ENCODE peak calls at places on chromosomes 7 and 10, in eight cellular contexts. One of them, this sample, is unnamed.

GRCh38 chr7:2063562-2064360 is 169.0 kb downstream of the MAD1L1 start:
- DNase-seq in naive thymus-derived CD4-positive, alpha-beta T cell: no peak
- DNase-seq in GM06990: no peak
- DNase-seq in heart left ventricle: peak; percentile 57
- DNase-seq in caudate nucleus: no peak
- DNase-seq in CD4-positive, alpha-beta T cell: no peak
- DNase-seq in neural crest cell: peak; percentile 12
- DNase-seq in stimulated activated CD4-positive, alpha-beta T cell treated with anti-CD3 and anti-CD28 coated beads, Interleukin-15, amount 100 ng/mL, for 24 hours: no peak
- DNase-seq in this sample: no peak

GRCh38 chr10:22715290-22715625 is 880 bp upstream of the PIP4K2A start:
- DNase-seq in heart left ventricle: no peak
- DNase-seq in caudate nucleus: no peak
- DNase-seq in neural crest cell: no peak
- DNase-seq in CD4-positive, alpha-beta T cell: no peak
- DNase-seq in naive thymus-derived CD4-positive, alpha-beta T cell: no peak
- DNase-seq in stimulated activated CD4-positive, alpha-beta T cell treated with anti-CD3 and anti-CD28 coated beads, Interleukin-15, amount 100 ng/mL, for 24 hours: no peak
- DNase-seq in GM06990: no peak
- DNase-seq in this sample: no peak

GRCh38 chr7:19772323-19772722 is 1.1 kb downstream of the TMEM196 start:
- DNase-seq in naive thymus-derived CD4-positive, alpha-beta T cell: no peak
- DNase-seq in caudate nucleus: no peak
- DNase-seq in heart left ventricle: no peak
- DNase-seq in stimulated activated CD4-positive, alpha-beta T cell treated with anti-CD3 and anti-CD28 coated beads, Interleukin-15, amount 100 ng/mL, for 24 hours: no peak
- DNase-seq in neural crest cell: peak; percentile 5
- DNase-seq in GM06990: no peak
- DNase-seq in CD4-positive, alpha-beta T cell: no peak
- DNase-seq in this sample: no peak

GRCh38 chr7:18974803-18975202 is 142.6 kb downstream of the TWIST1 start:
- DNase-seq in stimulated activated CD4-positive, alpha-beta T cell treated with anti-CD3 and anti-CD28 coated beads, Interleukin-15, amount 100 ng/mL, for 24 hours: no peak
- DNase-seq in heart left ventricle: no peak
- DNase-seq in naive thymus-derived CD4-positive, alpha-beta T cell: no peak
- DNase-seq in CD4-positive, alpha-beta T cell: no peak
- DNase-seq in caudate nucleus: no peak
- DNase-seq in GM06990: no peak
- DNase-seq in neural crest cell: no peak
- DNase-seq in this sample: no peak

GRCh38 chr10:75762436-75762802 is 331.0 kb downstream of the LRMDA start:
- DNase-seq in heart left ventricle: no peak
- DNase-seq in GM06990: no peak
- DNase-seq in naive thymus-derived CD4-positive, alpha-beta T cell: no peak
- DNase-seq in stimulated activated CD4-positive, alpha-beta T cell treated with anti-CD3 and anti-CD28 coated beads, Interleukin-15, amount 100 ng/mL, for 24 hours: no peak
- DNase-seq in caudate nucleus: no peak
- DNase-seq in CD4-positive, alpha-beta T cell: no peak
- DNase-seq in neural crest cell: no peak
- DNase-seq in this sample: no peak

GRCh38 chr7:149005427-149006344 is 22.6 kb downstream of the PDIA4 start:
- DNase-seq in heart left ventricle: peak; percentile 90
- DNase-seq in GM06990: peak; percentile 43
- DNase-seq in neural crest cell: peak; percentile 76
- DNase-seq in naive thymus-derived CD4-positive, alpha-beta T cell: peak; percentile 57
- DNase-seq in CD4-positive, alpha-beta T cell: peak; percentile 81
- DNase-seq in stimulated activated CD4-positive, alpha-beta T cell treated with anti-CD3 and anti-CD28 coated beads, Interleukin-15, amount 100 ng/mL, for 24 hours: peak; percentile 88
- DNase-seq in caudate nucleus: peak; percentile 11
- DNase-seq in this sample: peak; percentile 85

GRCh38 chr10:104038958-104039752 is 46.5 kb downstream of the COL17A1 start:
- DNase-seq in heart left ventricle: no peak
- DNase-seq in neural crest cell: no peak
- DNase-seq in caudate nucleus: no peak
- DNase-seq in CD4-positive, alpha-beta T cell: no peak
- DNase-seq in stimulated activated CD4-positive, alpha-beta T cell treated with anti-CD3 and anti-CD28 coated beads, Interleukin-15, amount 100 ng/mL, for 24 hours: no peak
- DNase-seq in GM06990: no peak
- DNase-seq in naive thymus-derived CD4-positive, alpha-beta T cell: no peak
- DNase-seq in this sample: no peak

GRCh38 chr7:114822131-114822530 is 99.8 kb upstream of the MDFIC start:
- DNase-seq in stimulated activated CD4-positive, alpha-beta T cell treated with anti-CD3 and anti-CD28 coated beads, Interleukin-15, amount 100 ng/mL, for 24 hours: no peak
- DNase-seq in neural crest cell: no peak
- DNase-seq in naive thymus-derived CD4-positive, alpha-beta T cell: no peak
- DNase-seq in caudate nucleus: no peak
- DNase-seq in CD4-positive, alpha-beta T cell: no peak
- DNase-seq in heart left ventricle: no peak
- DNase-seq in GM06990: no peak
- DNase-seq in this sample: no peak

GRCh38 chr10:55287346-55287745 is 486.3 kb upstream of the PCDH15 start:
- DNase-seq in CD4-positive, alpha-beta T cell: no peak
- DNase-seq in heart left ventricle: no peak
- DNase-seq in GM06990: no peak
- DNase-seq in stimulated activated CD4-positive, alpha-beta T cell treated with anti-CD3 and anti-CD28 coated beads, Interleukin-15, amount 100 ng/mL, for 24 hours: no peak
- DNase-seq in caudate nucleus: no peak
- DNase-seq in neural crest cell: no peak
- DNase-seq in naive thymus-derived CD4-positive, alpha-beta T cell: no peak
- DNase-seq in this sample: no peak

GRCh38 chr7:44068054-44068453 is 2.7 kb upstream of the PGAM2 start:
- DNase-seq in stimulated activated CD4-positive, alpha-beta T cell treated with anti-CD3 and anti-CD28 coated beads, Interleukin-15, amount 100 ng/mL, for 24 hours: no peak
- DNase-seq in GM06990: no peak
- DNase-seq in CD4-positive, alpha-beta T cell: no peak
- DNase-seq in naive thymus-derived CD4-positive, alpha-beta T cell: no peak
- DNase-seq in caudate nucleus: no peak
- DNase-seq in neural crest cell: no peak
- DNase-seq in heart left ventricle: no peak
- DNase-seq in this sample: no peak

GRCh38 chr7:131016230-131016629 is 282.2 kb upstream of the KLF14 start:
- DNase-seq in caudate nucleus: no peak
- DNase-seq in stimulated activated CD4-positive, alpha-beta T cell treated with anti-CD3 and anti-CD28 coated beads, Interleukin-15, amount 100 ng/mL, for 24 hours: no peak
- DNase-seq in heart left ventricle: no peak
- DNase-seq in naive thymus-derived CD4-positive, alpha-beta T cell: no peak
- DNase-seq in CD4-positive, alpha-beta T cell: no peak
- DNase-seq in GM06990: no peak
- DNase-seq in neural crest cell: no peak
- DNase-seq in this sample: no peak

GRCh38 chr10:115879372-115879771 is 393.6 kb downstream of the GFRA1 start:
- DNase-seq in naive thymus-derived CD4-positive, alpha-beta T cell: no peak
- DNase-seq in neural crest cell: no peak
- DNase-seq in heart left ventricle: no peak
- DNase-seq in stimulated activated CD4-positive, alpha-beta T cell treated with anti-CD3 and anti-CD28 coated beads, Interleukin-15, amount 100 ng/mL, for 24 hours: no peak
- DNase-seq in GM06990: no peak
- DNase-seq in CD4-positive, alpha-beta T cell: no peak
- DNase-seq in caudate nucleus: no peak
- DNase-seq in this sample: no peak

GRCh38 chr7:15345216-15345615 is 216.6 kb downstream of the AGMO start:
- DNase-seq in caudate nucleus: no peak
- DNase-seq in heart left ventricle: no peak
- DNase-seq in stimulated activated CD4-positive, alpha-beta T cell treated with anti-CD3 and anti-CD28 coated beads, Interleukin-15, amount 100 ng/mL, for 24 hours: no peak
- DNase-seq in GM06990: no peak
- DNase-seq in CD4-positive, alpha-beta T cell: no peak
- DNase-seq in neural crest cell: no peak
- DNase-seq in naive thymus-derived CD4-positive, alpha-beta T cell: no peak
- DNase-seq in this sample: no peak

GRCh38 chr7:157527235-157527634 is 190.4 kb downstream of the DNAJB6 start:
- DNase-seq in caudate nucleus: no peak
- DNase-seq in neural crest cell: no peak
- DNase-seq in GM06990: no peak
- DNase-seq in stimulated activated CD4-positive, alpha-beta T cell treated with anti-CD3 and anti-CD28 coated beads, Interleukin-15, amount 100 ng/mL, for 24 hours: no peak
- DNase-seq in heart left ventricle: no peak
- DNase-seq in naive thymus-derived CD4-positive, alpha-beta T cell: no peak
- DNase-seq in CD4-positive, alpha-beta T cell: no peak
- DNase-seq in this sample: no peak

GRCh38 chr7:519429-519973 is at the start of gene PDGFA:
- DNase-seq in naive thymus-derived CD4-positive, alpha-beta T cell: no peak
- DNase-seq in CD4-positive, alpha-beta T cell: no peak
- DNase-seq in caudate nucleus: no peak
- DNase-seq in stimulated activated CD4-positive, alpha-beta T cell treated with anti-CD3 and anti-CD28 coated beads, Interleukin-15, amount 100 ng/mL, for 24 hours: peak; percentile 58
- DNase-seq in neural crest cell: no peak
- DNase-seq in GM06990: no peak
- DNase-seq in heart left ventricle: peak; percentile 72
- DNase-seq in this sample: no peak

GRCh38 chr7:28989596-28989980 is 31.5 kb upstream of the TRIL start:
- DNase-seq in GM06990: no peak
- DNase-seq in heart left ventricle: no peak
- DNase-seq in neural crest cell: no peak
- DNase-seq in CD4-positive, alpha-beta T cell: no peak
- DNase-seq in stimulated activated CD4-positive, alpha-beta T cell treated with anti-CD3 and anti-CD28 coated beads, Interleukin-15, amount 100 ng/mL, for 24 hours: no peak
- DNase-seq in naive thymus-derived CD4-positive, alpha-beta T cell: no peak
- DNase-seq in caudate nucleus: no peak
- DNase-seq in this sample: no peak

GRCh38 chr10:86646532-86646931 is 7.8 kb upstream of the OPN4 start:
- DNase-seq in naive thymus-derived CD4-positive, alpha-beta T cell: no peak
- DNase-seq in heart left ventricle: no peak
- DNase-seq in neural crest cell: no peak
- DNase-seq in GM06990: no peak
- DNase-seq in CD4-positive, alpha-beta T cell: no peak
- DNase-seq in stimulated activated CD4-positive, alpha-beta T cell treated with anti-CD3 and anti-CD28 coated beads, Interleukin-15, amount 100 ng/mL, for 24 hours: no peak
- DNase-seq in caudate nucleus: no peak
- DNase-seq in this sample: no peak

GRCh38 chr10:2979267-2979660 is 88.1 kb upstream of the PFKP start:
- DNase-seq in naive thymus-derived CD4-positive, alpha-beta T cell: no peak
- DNase-seq in heart left ventricle: no peak
- DNase-seq in stimulated activated CD4-positive, alpha-beta T cell treated with anti-CD3 and anti-CD28 coated beads, Interleukin-15, amount 100 ng/mL, for 24 hours: no peak
- DNase-seq in caudate nucleus: no peak
- DNase-seq in GM06990: no peak
- DNase-seq in CD4-positive, alpha-beta T cell: no peak
- DNase-seq in neural crest cell: no peak
- DNase-seq in this sample: no peak

GRCh38 chr10:113026679-113027078 is 76.6 kb downstream of the TCF7L2 start:
- DNase-seq in CD4-positive, alpha-beta T cell: no peak
- DNase-seq in neural crest cell: no peak
- DNase-seq in GM06990: no peak
- DNase-seq in heart left ventricle: no peak
- DNase-seq in caudate nucleus: no peak
- DNase-seq in naive thymus-derived CD4-positive, alpha-beta T cell: no peak
- DNase-seq in stimulated activated CD4-positive, alpha-beta T cell treated with anti-CD3 and anti-CD28 coated beads, Interleukin-15, amount 100 ng/mL, for 24 hours: no peak
- DNase-seq in this sample: no peak

GRCh38 chr7:8379264-8379663 is 54.1 kb upstream of the NXPH1 start:
- DNase-seq in naive thymus-derived CD4-positive, alpha-beta T cell: no peak
- DNase-seq in heart left ventricle: no peak
- DNase-seq in caudate nucleus: peak; percentile 11
- DNase-seq in CD4-positive, alpha-beta T cell: no peak
- DNase-seq in stimulated activated CD4-positive, alpha-beta T cell treated with anti-CD3 and anti-CD28 coated beads, Interleukin-15, amount 100 ng/mL, for 24 hours: no peak
- DNase-seq in neural crest cell: no peak
- DNase-seq in GM06990: no peak
- DNase-seq in this sample: no peak

GRCh38 chr7:63899691-63900393 is 98.8 kb upstream of the ZNF722 start:
- DNase-seq in naive thymus-derived CD4-positive, alpha-beta T cell: peak; percentile 81
- DNase-seq in heart left ventricle: peak; percentile 87
- DNase-seq in CD4-positive, alpha-beta T cell: peak; percentile 70
- DNase-seq in GM06990: peak; percentile 11
- DNase-seq in caudate nucleus: peak; percentile 81
- DNase-seq in neural crest cell: no peak
- DNase-seq in stimulated activated CD4-positive, alpha-beta T cell treated with anti-CD3 and anti-CD28 coated beads, Interleukin-15, amount 100 ng/mL, for 24 hours: peak; percentile 80
- DNase-seq in this sample: peak; percentile 78

GRCh38 chr10:126924915-126925300 is 19.7 kb downstream of the DOCK1 start:
- DNase-seq in neural crest cell: no peak
- DNase-seq in GM06990: no peak
- DNase-seq in caudate nucleus: no peak
- DNase-seq in stimulated activated CD4-positive, alpha-beta T cell treated with anti-CD3 and anti-CD28 coated beads, Interleukin-15, amount 100 ng/mL, for 24 hours: no peak
- DNase-seq in naive thymus-derived CD4-positive, alpha-beta T cell: no peak
- DNase-seq in heart left ventricle: no peak
- DNase-seq in CD4-positive, alpha-beta T cell: no peak
- DNase-seq in this sample: no peak

This sample was measured in T-cell.